ENCODE peak calls at places on chromosome 1, in eight cellular contexts. U is progenitor cell of endocrine pancreas; V is neural crest cell; Y is Calu3; I is DMS 273 treated with DMSO at 0.1 percent for 48 hours; E is activated T-cell treated with anti-CD3 and anti-CD28 coated beads, Interleukin-2, amount 50 U/mL, for 72 hours; X is stimulated activated CD4-positive, alpha-beta T cell treated with anti-CD3 and anti-CD28 coated beads, TNF-alpha, amount 100 ng/mL, for 48 hours; H is OCI-LY7. R is an unnamed sample.

GRCh38 chr1:31855038-31855845 is 39.4 kb upstream of the SPOCD1 start:
- DNase-seq in H (no peak), E (no peak), X (no peak), Y (no peak), I (no peak), V (no peak), U (no peak), R (no peak)

GRCh38 chr1:1539310-1540014 is 962 bp downstream of the TMEM240 start:
- DNase-seq in I (no peak), H (no peak), E (no peak), V (no peak), Y (no peak), X (no peak), U (no peak), R (no peak)

GRCh38 chr1:93178418-93178817 is 1.8 kb downstream of the TMED5 start:
- DNase-seq in I (no peak), X (no peak), E (no peak), U (no peak), V (no peak), H (no peak), Y (no peak), R (no peak)

GRCh38 chr1:29808141-29808995 is 572.0 kb downstream of the PTPRU start:
- DNase-seq in U (peak), X (no peak), Y (no peak), V (no peak), E (no peak), H (no peak), I (no peak), R (no peak)

GRCh38 chr1:185215911-185216310 is 58.9 kb downstream of the SWT1 start:
- DNase-seq in Y (no peak), H (no peak), E (no peak), U (no peak), I (no peak), X (no peak), V (no peak), R (no peak)

GRCh38 chr1:197521118-197521739 is 253.2 kb downstream of the CRB1 start:
- DNase-seq in X (no peak), V (peak), H (peak), U (peak), Y (peak), I (no peak), E (peak), R (peak)

GRCh38 chr1:11289064-11289463 is 16.1 kb downstream of the UBIAD1 start:
- DNase-seq in H (no peak), Y (no peak), X (no peak), U (no peak), I (no peak), V (no peak), E (no peak), R (no peak)

GRCh38 chr1:153040950-153041631 is at the start of gene SPRR2D:
- DNase-seq in Y (no peak), E (no peak), I (no peak), X (no peak), V (no peak), H (no peak), U (no peak), R (no peak)

GRCh38 chr1:214550339-214551051 is 907 bp downstream of the PTPN14 start:
- DNase-seq in V (no peak), U (no peak), X (no peak), Y (no peak), I (no peak), H (no peak), E (no peak), R (no peak)

GRCh38 chr1:246435421-246436041 is 71.5 kb downstream of the SMYD3 start:
- DNase-seq in I (no peak), X (no peak), Y (no peak), U (no peak), H (no peak), E (no peak), V (no peak), R (no peak)

GRCh38 chr1:156704930-156705320 is 458 bp downstream of the CRABP2 start:
- DNase-seq in I (no peak), V (no peak), U (no peak), Y (peak), H (no peak), E (peak), X (no peak), R (no peak)

GRCh38 chr1:115337633-115338456 is at the start of gene NGF:
- DNase-seq in U (peak), V (peak), E (peak), I (peak), Y (no peak), X (no peak), H (no peak), R (no peak)

GRCh38 chr1:109657395-109657794 is 1.5 kb downstream of the GSTM4 start:
- DNase-seq in V (no peak), I (no peak), U (no peak), X (no peak), H (no peak), E (no peak), Y (no peak), R (no peak)

GRCh38 chr1:27856561-27857343 is 15.6 kb upstream of the THEMIS2 start:
- DNase-seq in X (no peak), Y (no peak), E (no peak), V (no peak), U (no peak), H (no peak), I (no peak), R (no peak)

GRCh38 chr1:221858758-221859157 is 116.9 kb upstream of the DUSP10 start:
- DNase-seq in Y (no peak), U (no peak), X (no peak), H (no peak), I (no peak), E (no peak), V (no peak), R (no peak)

GRCh38 chr1:78045850-78046778 is at the start of gene GIPC2:
- DNase-seq in H (no peak), U (peak), V (no peak), X (peak), I (no peak), E (peak), Y (peak), R (no peak)

GRCh38 chr1:224245188-224245587 is 62.1 kb downstream of the DEGS1 start:
- DNase-seq in V (no peak), I (no peak), U (no peak), H (peak), Y (no peak), E (no peak), X (no peak), R (peak)